ENCODE peak calls at places on chromosomes 16 and 17, in ten cellular contexts. U is AG09319; J is Calu3; I is stimulated activated CD8-positive, alpha-beta memory T cell treated with anti-CD3 and anti-CD28 coated beads, Interleukin-2, amount 100 ng/mL, for 1 hour; B is activated naive CD8-positive, alpha-beta T cell treated with anti-CD3 and anti-CD28 coated beads for 36 hours; S is NCI-H1417; F is AG04450; R is anterior cingulate cortex; L is germinal center; Z is Peyer's patch. K is an unnamed sample.
A peak's percentile ranks its signal among the peaks of the same experiment; 100 is the strongest.

GRCh38 chr17:39822051-39822450 is 42.1 kb downstream of the IKZF3 start:
- DNase-seq in U (no peak), J (peak; percentile 59), I (no peak), B (no peak), S (no peak), F (no peak), R (no peak), L (peak; percentile 27), Z (no peak), K (no peak)

GRCh38 chr17:63700528-63701441 is 860 bp upstream of the LIMD2 start:
- DNase-seq in U (no peak), J (no peak), I (no peak), B (peak; percentile 74), S (peak; percentile 91), F (no peak), R (peak; percentile 88), L (peak; percentile 71), Z (peak; percentile 75), K (no peak)

GRCh38 chr17:8954339-8954738 is 11.2 kb downstream of the PIK3R5 start:
- DNase-seq in U (no peak), J (no peak), I (peak; percentile 48), B (peak; percentile 59), S (no peak), F (no peak), R (no peak), L (peak; percentile 24), Z (peak; percentile 88), K (no peak)

GRCh38 chr16:66717112-66717675 is 20.7 kb upstream of the CMTM4 start:
- DNase-seq in U (no peak), J (no peak), I (no peak), B (peak; percentile 7), S (no peak), F (peak; percentile 45), R (peak; percentile 47), L (no peak), Z (peak; percentile 81), K (no peak)

GRCh38 chr16:11205754-11206459 is 50.1 kb downstream of the SOCS1 start:
- DNase-seq in U (no peak), J (peak; percentile 77), I (no peak), B (peak; percentile 10), S (no peak), F (no peak), R (no peak), L (no peak), Z (no peak), K (no peak)

GRCh38 chr17:3911271-3912053 is 4.8 kb downstream of the P2RX1 start:
- DNase-seq in U (no peak), J (no peak), I (no peak), B (peak; percentile 82), S (peak; percentile 52), F (no peak), R (no peak), L (peak; percentile 86), Z (peak; percentile 92), K (no peak)

GRCh38 chr17:57874434-57875108 is 24.7 kb upstream of the MRPS23 start:
- DNase-seq in U (peak; percentile 83), J (no peak), I (no peak), B (peak; percentile 26), S (no peak), F (peak; percentile 87), R (peak; percentile 90), L (no peak), Z (peak; percentile 61), K (peak; percentile 74)

GRCh38 chr17:70114405-70114804 is 39.4 kb downstream of the KCNJ16 start:
- DNase-seq in U (no peak), J (no peak), I (no peak), B (no peak), S (no peak), F (no peak), R (no peak), L (no peak), Z (no peak), K (no peak)

GRCh38 chr16:79042886-79043285 is 557.7 kb downstream of the MAF start:
- DNase-seq in U (no peak), J (no peak), I (no peak), B (no peak), S (no peak), F (no peak), R (no peak), L (no peak), Z (no peak), K (no peak)

GRCh38 chr17:8644507-8644902 is 14.0 kb upstream of the MYH10 start:
- DNase-seq in U (no peak), J (no peak), I (no peak), B (no peak), S (no peak), F (no peak), R (no peak), L (no peak), Z (no peak), K (no peak)

GRCh38 chr17:10512856-10513255 is 5.5 kb downstream of the MYH1 start:
- DNase-seq in U (no peak), J (no peak), I (no peak), B (no peak), S (no peak), F (no peak), R (no peak), L (no peak), Z (no peak), K (no peak)

GRCh38 chr16:84889066-84889465 is 69.3 kb downstream of the CRISPLD2 start:
- DNase-seq in U (no peak), J (no peak), I (no peak), B (no peak), S (no peak), F (no peak), R (no peak), L (no peak), Z (no peak), K (no peak)

GRCh38 chr16:66315210-66315825 is 51.2 kb upstream of the CDH5 start:
- DNase-seq in U (peak; percentile 39), J (peak; percentile 80), I (peak; percentile 13), B (peak; percentile 29), S (peak; percentile 51), F (peak; percentile 49), R (peak; percentile 63), L (peak; percentile 80), Z (peak; percentile 86), K (peak; percentile 80)

GRCh38 chr16:5015887-5016286 is 17.8 kb downstream of the NAGPA start:
- DNase-seq in U (no peak), J (no peak), I (no peak), B (no peak), S (no peak), F (no peak), R (no peak), L (no peak), Z (no peak), K (no peak)

GRCh38 chr17:30388321-30389179 is 9.8 kb downstream of the CPD start:
- DNase-seq in U (no peak), J (no peak), I (no peak), B (no peak), S (no peak), F (no peak), R (no peak), L (no peak), Z (no peak), K (no peak)

GRCh38 chr16:11401161-11402050 is 56.1 kb downstream of the RMI2 start:
- DNase-seq in U (no peak), J (peak; percentile 53), I (no peak), B (no peak), S (no peak), F (no peak), R (peak; percentile 5), L (no peak), Z (no peak), K (no peak)

GRCh38 chr17:75683467-75684041 is 16.4 kb downstream of the SAP30BP start:
- DNase-seq in U (no peak), J (peak; percentile 63), I (no peak), B (no peak), S (no peak), F (no peak), R (no peak), L (no peak), Z (peak; percentile 84), K (peak; percentile 43)

GRCh38 chr17:80097307-80097630 is 4.1 kb upstream of the GAA start:
- DNase-seq in U (no peak), J (no peak), I (no peak), B (no peak), S (no peak), F (no peak), R (no peak), L (no peak), Z (no peak), K (no peak)

GRCh38 chr16:23509763-23510153 is 536 bp downstream of the GGA2 start:
- DNase-seq in U (no peak), J (peak; percentile 23), I (no peak), B (peak; percentile 17), S (peak; percentile 47), F (no peak), R (no peak), L (no peak), Z (peak; percentile 60), K (no peak)

GRCh38 chr17:19578545-19578944 is 44.9 kb downstream of the SLC47A1 start:
- DNase-seq in U (no peak), J (no peak), I (no peak), B (no peak), S (no peak), F (no peak), R (no peak), L (no peak), Z (no peak), K (no peak)

K was measured in ureter.